ENCODE peak calls at places on chromosomes 16 and 17, in ten cellular contexts. A is glutamatergic neuron; B is endothelial cell; J is stromal cell of bone marrow; I is esophagus muscularis mucosa; K is dorsolateral prefrontal cortex; W is Calu3; C is NCI-H2171; G is endodermal cell; Q is CD4-positive, alpha-beta memory T cell. V is an unnamed sample.

GRCh38 chr17:61490540-61490975 is 38.3 kb downstream of the TBX4 start:
- DNase-seq in A (no peak), B (no peak), J (peak; percentile 50), I (no peak), K (no peak), W (no peak), C (no peak), G (no peak), Q (no peak), V (no peak)

GRCh38 chr17:64608571-64608981 is 53.5 kb downstream of the SMURF2 start:
- DNase-seq in A (no peak), B (no peak), J (peak; percentile 35), I (no peak), K (no peak), W (no peak), C (no peak), G (no peak), Q (no peak), V (no peak)

GRCh38 chr16:80197790-80198201 is 343.0 kb upstream of the DYNLRB2 start:
- DNase-seq in A (no peak), B (no peak), J (peak; percentile 67), I (no peak), K (no peak), W (no peak), C (no peak), G (no peak), Q (no peak), V (no peak)

GRCh38 chr16:48620445-48620844 is 10.5 kb upstream of the N4BP1 start:
- DNase-seq in A (no peak), B (no peak), J (no peak), I (no peak), K (no peak), W (no peak), C (no peak), G (no peak), Q (no peak), V (no peak)

GRCh38 chr17:81063488-81064093 is 28.6 kb downstream of the BAIAP2 start:
- DNase-seq in A (no peak), B (no peak), J (no peak), I (no peak), K (no peak), W (no peak), C (no peak), G (no peak), Q (no peak), V (no peak)

GRCh38 chr17:41544497-41544896 is 16.4 kb upstream of the KRT19 start:
- DNase-seq in A (no peak), B (no peak), J (no peak), I (no peak), K (no peak), W (peak; percentile 84), C (peak; percentile 51), G (peak; percentile 71), Q (no peak), V (peak; percentile 65)

GRCh38 chr17:40857535-40857934 is 9.5 kb downstream of the KRT12 start:
- DNase-seq in A (no peak), B (no peak), J (peak; percentile 67), I (no peak), K (no peak), W (no peak), C (no peak), G (no peak), Q (no peak), V (no peak)

GRCh38 chr17:61368832-61369468 is 30.7 kb upstream of the TBX2 start:
- DNase-seq in A (no peak), B (no peak), J (no peak), I (no peak), K (no peak), W (no peak), C (no peak), G (peak; percentile 47), Q (no peak), V (no peak)

GRCh38 chr17:28935744-28936460 is 15.4 kb downstream of the PHF12 start:
- DNase-seq in A (no peak), B (no peak), J (no peak), I (no peak), K (no peak), W (no peak), C (no peak), G (no peak), Q (no peak), V (no peak)

GRCh38 chr17:7323731-7324437 is 5.3 kb downstream of the NEURL4 start:
- DNase-seq in A (peak; percentile 86), B (peak; percentile 82), J (peak; percentile 6), I (no peak), K (no peak), W (no peak), C (no peak), G (peak; percentile 97), Q (peak; percentile 56), V (no peak)

GRCh38 chr16:23148166-23148512 is 1.1 kb downstream of the USP31 start:
- DNase-seq in A (no peak), B (no peak), J (no peak), I (no peak), K (no peak), W (no peak), C (no peak), G (no peak), Q (no peak), V (no peak)

GRCh38 chr16:1474471-1474795 is 395 bp downstream of the CLCN7 start:
- DNase-seq in A (no peak), B (no peak), J (no peak), I (no peak), K (no peak), W (no peak), C (no peak), G (no peak), Q (no peak), V (no peak)

GRCh38 chr17:30415491-30415890 is 36.8 kb downstream of the CPD start:
- DNase-seq in A (no peak), B (no peak), J (no peak), I (no peak), K (no peak), W (no peak), C (no peak), G (no peak), Q (no peak), V (no peak)

GRCh38 chr16:29745853-29746345 is at the start of gene C16orf54:
- DNase-seq in A (no peak), B (no peak), J (no peak), I (peak; percentile 93), K (no peak), W (no peak), C (no peak), G (no peak), Q (peak; percentile 98), V (no peak)

GRCh38 chr16:21599994-21600773 is 807 bp downstream of the METTL9 start:
- DNase-seq in A (peak; percentile 50), B (no peak), J (no peak), I (no peak), K (no peak), W (peak; percentile 16), C (no peak), G (no peak), Q (peak; percentile 39), V (no peak)

GRCh38 chr17:81846743-81847689 is 12.2 kb upstream of the PPP1R27 start:
- DNase-seq in A (no peak), B (no peak), J (no peak), I (no peak), K (no peak), W (no peak), C (no peak), G (no peak), Q (no peak), V (no peak)

GRCh38 chr16:66660422-66661209 is 35.9 kb downstream of the CMTM4 start:
- DNase-seq in A (peak; percentile 59), B (peak; percentile 59), J (peak; percentile 75), I (no peak), K (peak; percentile 71), W (peak; percentile 51), C (no peak), G (peak; percentile 65), Q (no peak), V (peak; percentile 44)

GRCh38 chr17:81090361-81091133 is 55.6 kb downstream of the BAIAP2 start:
- DNase-seq in A (no peak), B (no peak), J (no peak), I (peak; percentile 92), K (no peak), W (no peak), C (no peak), G (peak; percentile 97), Q (no peak), V (no peak)

GRCh38 chr16:3148256-3149192 is 13.7 kb downstream of the ZNF213 start:
- DNase-seq in A (no peak), B (no peak), J (no peak), I (no peak), K (no peak), W (no peak), C (no peak), G (no peak), Q (no peak), V (no peak)

GRCh38 chr17:74758846-74759163 is 10.4 kb downstream of the NHERF1 start:
- DNase-seq in A (no peak), B (no peak), J (no peak), I (no peak), K (no peak), W (no peak), C (peak; percentile 83), G (no peak), Q (no peak), V (peak; percentile 33)

GRCh38 chr16:72530434-72530833 is 358.5 kb upstream of the PMFBP1 start:
- DNase-seq in A (no peak), B (no peak), J (peak; percentile 43), I (no peak), K (no peak), W (no peak), C (no peak), G (no peak), Q (no peak), V (no peak)

GRCh38 chr16:12319464-12320030 is 343.0 kb downstream of the SNX29 start:
- DNase-seq in A (no peak), B (no peak), J (no peak), I (no peak), K (no peak), W (no peak), C (peak; percentile 53), G (peak; percentile 65), Q (no peak), V (no peak)

GRCh38 chr16:49023095-49023494 is 258.5 kb downstream of the CBLN1 start:
- DNase-seq in A (no peak), B (no peak), J (no peak), I (no peak), K (no peak), W (no peak), C (no peak), G (no peak), Q (no peak), V (peak; percentile 26)

GRCh38 chr16:79449906-79450305 is 150.6 kb downstream of the MAF start:
- DNase-seq in A (no peak), B (no peak), J (no peak), I (no peak), K (no peak), W (no peak), C (no peak), G (no peak), Q (no peak), V (no peak)

GRCh38 chr17:67256075-67256732 is 11.2 kb upstream of the HELZ start:
- DNase-seq in A (no peak), B (no peak), J (no peak), I (no peak), K (no peak), W (no peak), C (no peak), G (no peak), Q (no peak), V (no peak)

GRCh38 chr17:9668532-9668931 is 23.2 kb downstream of the USP43 start:
- DNase-seq in A (no peak), B (no peak), J (no peak), I (no peak), K (no peak), W (no peak), C (no peak), G (peak; percentile 59), Q (no peak), V (no peak)

GRCh38 chr17:73795730-73796129 is 151.5 kb upstream of the SDK2 start:
- DNase-seq in A (no peak), B (no peak), J (no peak), I (no peak), K (no peak), W (no peak), C (no peak), G (no peak), Q (no peak), V (no peak)

GRCh38 chr16:2341456-2342447 is 1.2 kb upstream of the ABCA3 start:
- DNase-seq in A (no peak), B (no peak), J (no peak), I (no peak), K (no peak), W (no peak), C (no peak), G (peak; percentile 58), Q (no peak), V (no peak)

V was measured in DMS 273 treated with DMSO at 0.1 percent for 48 hours.